ENCODE peak calls at places on chromosomes 12 and 14, in eight cellular contexts. Z is mucosa of descending colon; V is CD8-positive, alpha-beta T cell; P is fibroblast of lung; T is ovary; N is aorta; R is lung; Q is endothelial cell of umbilical vein. W is an unnamed sample. For H3K4me1 and H3K9me3, the result is how much of the 10 kb centered on the place peaks cover.

GRCh38 chr12:98198261-98198982 is 317.0 kb upstream of the TMPO start:
- DNase-seq in P (peak), Z (no peak), T (no peak), R (no peak), Q (no peak), N (no peak), V (no peak), W (no peak)

GRCh38 chr12:82176016-82176415 is 182.2 kb downstream of the CCDC59 start:
- DNase-seq in Q (no peak), P (no peak), R (no peak), T (no peak), Z (no peak), V (no peak), N (no peak), W (no peak)

GRCh38 chr12:64701283-64701682 is 57.9 kb downstream of the GNS start:
- DNase-seq in P (no peak), N (no peak), T (no peak), V (no peak), Z (no peak), Q (peak), R (no peak), W (no peak)

GRCh38 chr14:34781242-34781641 is 66.8 kb upstream of the CFL2 start:
- DNase-seq in Q (peak), N (peak), Z (no peak), V (no peak), T (no peak), R (no peak), P (peak), W (no peak)

GRCh38 chr12:80262372-80263170 is 163.2 kb downstream of the OTOGL start:
- DNase-seq in T (no peak), N (no peak), R (no peak), Z (no peak), P (peak), V (no peak), Q (no peak), W (no peak)

GRCh38 chr14:99412122-99413061 is 68.3 kb downstream of the SETD3 start:
- DNase-seq in Q (no peak), V (no peak), N (no peak), R (no peak), Z (no peak), P (peak), T (no peak), W (no peak)

GRCh38 chr12:83979785-83980184 is 932.8 kb downstream of the SLC6A15 start:
- DNase-seq in Q (no peak), Z (no peak), N (no peak), V (no peak), P (no peak), R (no peak), T (no peak), W (no peak)

GRCh38 chr12:96677363-96677762 is 188.0 kb downstream of the CFAP54 start:
- DNase-seq in Q (no peak), V (no peak), N (no peak), P (no peak), T (no peak), R (no peak), Z (no peak), W (no peak)

GRCh38 chr12:43402431-43402830 is 149.6 kb downstream of the ADAMTS20 start:
- DNase-seq in P (no peak), V (no peak), Q (no peak), T (no peak), R (no peak), N (no peak), Z (no peak), W (no peak)

GRCh38 chr14:100832311-100832960 is 6.5 kb downstream of the MEG3 start:
- DNase-seq in Q (no peak), V (no peak), N (no peak), P (no peak), R (no peak), Z (no peak), T (no peak), W (no peak)

GRCh38 chr14:104085032-104085888 is at the start of gene ASPG:
- DNase-seq in Z (peak), T (peak), P (no peak), N (peak), R (no peak), V (no peak), Q (no peak), W (no peak)

GRCh38 chr14:63308723-63309317 is 9.9 kb downstream of the GPHB5 start:
- DNase-seq in V (peak), Z (no peak), P (peak), T (no peak), R (no peak), N (no peak), Q (peak), W (no peak)

GRCh38 chr14:94394594-94395305 is 6.3 kb upstream of the SERPINA1 start:
- DNase-seq in N (peak), R (peak), P (peak), Z (peak), Q (no peak), T (no peak), V (no peak), W (peak)
- H3K4me1 ChIP-seq in N (under half), R (under half), P (under half), Z (under half), Q (under half), T (under half), V (under half), W (under half)

DNA sequence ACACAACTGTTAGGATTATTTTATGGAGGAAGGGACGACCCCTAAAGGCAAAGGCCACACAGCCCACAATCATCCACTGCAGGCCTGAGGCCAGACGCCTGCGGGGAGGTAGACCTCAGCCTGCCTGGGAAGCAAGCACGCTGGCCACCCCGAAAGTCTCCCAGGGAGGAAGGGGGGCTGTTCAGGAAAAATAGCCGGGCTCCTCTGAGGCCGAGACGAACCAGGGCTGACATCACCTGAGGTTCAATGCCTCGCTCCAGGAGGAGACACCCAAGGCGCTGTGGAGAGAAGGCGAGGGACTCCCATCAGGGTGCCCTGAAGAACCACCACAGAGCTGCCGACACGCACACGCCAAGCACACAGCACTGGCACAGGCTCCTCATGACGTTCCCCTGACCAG is 127.4 kb downstream of the PIWIL1 start:
- DNase-seq in T (no peak), Q (no peak), V (no peak), N (no peak), Z (peak), R (no peak), P (no peak), W (no peak)
- H3K9me3 ChIP-seq in T (under half), Q (under half), V (under half), N (under half), Z (under half), R (under half), P (under half), W (under half)

GRCh38 chr12:105343836-105344235 is 13.3 kb downstream of the C12orf75 start:
- DNase-seq in V (no peak), R (no peak), N (no peak), Z (no peak), P (no peak), Q (no peak), T (no peak), W (no peak)
- H3K4me1 ChIP-seq in V (under half), R (under half), N (under half), Z (under half), P (under half), Q (under half), T (under half), W (under half)

DNA sequence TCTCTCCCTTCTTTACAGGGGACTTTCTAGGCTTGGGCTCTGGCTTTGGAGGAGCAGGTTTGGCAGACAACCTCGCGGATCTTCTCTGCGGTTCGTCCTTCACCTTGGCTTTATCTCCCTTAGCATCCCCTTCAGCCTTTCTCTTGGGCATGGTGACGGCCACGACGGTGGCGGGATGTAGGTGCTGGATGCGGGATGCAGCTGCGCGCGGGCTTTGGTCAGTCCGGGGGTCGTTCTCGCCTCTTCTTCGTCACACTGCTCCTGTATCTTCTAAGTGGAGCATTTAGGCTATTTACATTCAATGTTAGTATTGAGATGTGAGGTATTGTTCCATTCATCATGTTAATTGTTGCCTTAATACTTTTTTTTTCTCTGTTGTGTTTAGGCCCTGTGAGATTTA is 217.2 kb upstream of the STXBP6 start:
- DNase-seq in Z (no peak), V (no peak), Q (no peak), N (no peak), P (no peak), R (no peak), T (no peak), W (no peak)
- H3K9me3 ChIP-seq in Z (under half), V (under half), Q (under half), N (under half), P (under half), R (under half), T (under half), W (under half)

DNA sequence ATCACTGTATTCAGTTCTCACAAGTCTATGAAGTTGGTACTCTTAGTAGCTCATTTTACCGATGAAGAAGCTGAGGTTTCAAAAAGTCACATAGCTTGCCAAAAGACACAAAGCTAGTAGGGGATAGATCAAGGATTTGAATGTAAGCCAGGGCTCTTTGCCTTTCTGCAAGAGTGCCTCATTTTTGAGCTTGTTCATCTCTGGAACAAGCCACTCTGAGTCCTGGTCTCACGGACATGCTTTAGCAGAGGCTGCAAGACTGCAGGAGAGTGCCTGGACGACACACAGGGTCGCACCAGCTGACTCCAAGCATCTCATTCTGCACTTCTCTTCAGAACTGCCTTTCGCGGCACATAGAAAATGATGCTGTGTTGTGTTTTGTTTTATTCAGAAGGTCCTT is 3.7 kb downstream of the NUAK1 start:
- DNase-seq in T (no peak), N (no peak), V (no peak), Z (no peak), R (no peak), Q (no peak), P (peak), W (no peak)
- H3K4me1 ChIP-seq in T (under half), N (under half), V (under half), Z (under half), R (under half), Q (half or more), P (under half), W (under half)

GRCh38 chr12:31478425-31478824 is 112.5 kb downstream of the DENND5B start:
- DNase-seq in N (no peak), P (no peak), Z (no peak), Q (no peak), R (no peak), T (no peak), V (no peak), W (no peak)

GRCh38 chr12:31477669-31478068 is 113.3 kb downstream of the DENND5B start:
- DNase-seq in Z (no peak), R (no peak), V (no peak), Q (no peak), P (no peak), N (no peak), T (no peak), W (no peak)

GRCh38 chr12:31476437-31476836 is 114.5 kb downstream of the DENND5B start:
- DNase-seq in T (no peak), Z (no peak), Q (no peak), R (no peak), N (no peak), P (no peak), V (no peak), W (no peak)

GRCh38 chr12:31471823-31472222 is 119.1 kb downstream of the DENND5B start:
- DNase-seq in N (no peak), R (no peak), Q (no peak), P (peak), Z (no peak), T (no peak), V (no peak), W (no peak)

DNA sequence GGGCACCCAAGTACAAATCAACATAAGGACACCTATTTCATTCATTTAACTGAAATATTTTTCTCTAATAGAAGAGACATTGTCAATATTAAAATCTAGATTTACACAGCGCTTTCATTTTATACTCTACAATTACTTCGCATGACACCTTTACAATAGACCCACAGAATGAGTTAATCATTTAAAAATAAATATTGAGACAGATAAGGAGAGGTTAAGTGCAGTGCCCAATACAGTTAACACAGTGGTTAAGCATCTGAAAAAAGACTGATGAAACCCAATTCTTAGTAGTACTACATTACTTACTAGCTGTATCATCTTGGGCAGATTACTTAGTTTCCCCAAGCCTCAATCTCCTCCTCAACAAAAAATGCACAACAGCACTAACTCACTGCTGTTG is 116.2 kb downstream of the DENND5B start:
- DNase-seq in T (no peak), N (no peak), Q (no peak), R (no peak), P (peak), V (no peak), Z (no peak), W (no peak)
- H3K9me3 ChIP-seq in T (under half), N (under half), Q (under half), R (under half), P (under half), V (under half), Z (under half), W (under half)

GRCh38 chr14:33323979-33324378 is 385.3 kb downstream of the NPAS3 start:
- DNase-seq in R (no peak), Q (no peak), V (no peak), Z (no peak), T (no peak), N (no peak), P (no peak), W (no peak)
- H3K4me1 ChIP-seq in R (under half), Q (under half), V (under half), Z (under half), T (under half), N (under half), P (under half), W (under half)

DNA sequence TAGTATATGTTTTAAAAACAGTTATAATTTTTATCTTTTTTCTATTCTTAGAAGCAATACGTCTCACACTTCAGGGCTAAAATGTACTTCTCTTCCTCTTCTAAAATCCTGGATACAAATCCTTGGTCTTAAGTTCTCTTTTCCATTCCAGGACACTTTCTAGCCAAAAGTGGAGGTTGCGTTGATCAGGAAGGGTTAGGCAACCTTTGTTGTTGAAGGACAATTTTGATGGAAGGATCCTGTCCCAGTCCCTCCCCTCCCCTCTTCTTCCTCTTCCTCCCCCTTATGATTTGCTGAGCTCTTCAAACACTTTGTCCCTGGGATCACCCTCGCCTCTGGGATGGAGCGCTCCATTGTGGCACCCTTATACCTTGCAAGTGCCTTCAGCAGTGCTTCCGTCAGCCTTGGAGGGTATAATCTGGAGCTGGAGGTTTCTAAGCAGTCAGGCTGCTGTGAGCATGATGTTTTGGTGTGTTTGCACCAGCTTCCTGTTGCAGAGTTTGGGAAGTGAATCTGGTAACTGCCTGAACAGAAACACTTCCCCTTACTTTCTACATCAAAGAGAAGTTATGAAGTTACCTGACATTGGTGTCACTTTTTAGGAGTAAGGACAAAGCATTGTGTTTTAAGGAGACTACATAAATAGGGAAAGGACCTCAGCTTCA is 87.4 kb upstream of the SLC38A2 start:
- DNase-seq in T (peak), Z (no peak), R (no peak), N (no peak), Q (no peak), P (no peak), V (peak), W (no peak)
- H3K9me3 ChIP-seq in T (under half), Z (under half), R (under half), N (under half), Q (under half), P (under half), V (under half), W (under half)

DNA sequence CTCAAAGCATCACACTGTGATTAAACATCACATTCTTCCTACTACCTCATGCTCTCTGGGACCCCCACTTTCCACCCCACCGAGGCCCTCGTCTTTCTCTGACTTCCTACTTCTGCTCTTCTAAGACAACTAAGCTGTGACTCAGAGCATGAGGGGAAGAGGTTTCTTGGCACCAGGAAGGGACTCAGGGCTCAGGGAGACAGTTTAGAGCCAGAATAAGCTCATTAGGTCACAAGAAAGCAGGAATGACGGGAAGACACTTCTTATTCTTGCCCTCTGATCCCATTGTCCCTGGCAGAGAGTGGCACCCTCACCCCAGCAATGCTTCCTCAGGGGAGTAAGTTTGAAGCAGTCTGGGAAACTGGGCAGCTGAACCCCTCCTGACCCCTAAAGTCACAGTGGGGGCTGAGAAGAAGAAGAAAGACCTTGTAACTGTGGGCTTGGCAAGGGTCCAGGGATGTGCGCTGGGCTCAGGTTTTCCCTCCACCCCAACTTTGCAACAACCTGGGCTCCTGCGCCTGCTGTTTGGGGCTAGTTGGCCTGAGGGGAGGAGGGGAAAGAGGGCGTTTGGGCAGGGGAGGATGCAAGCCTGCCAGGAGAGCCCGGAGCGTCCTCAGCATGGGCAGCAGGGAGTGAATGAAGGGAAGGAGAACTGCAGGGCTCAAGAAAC is 64.6 kb upstream of the ACTN1 start:
- DNase-seq in R (no peak), P (peak), Z (no peak), N (peak), V (no peak), Q (peak), T (peak), W (no peak)
- H3K4me1 ChIP-seq in R (under half), P (under half), Z (under half), N (under half), V (under half), Q (half or more), T (under half), W (under half)

DNA sequence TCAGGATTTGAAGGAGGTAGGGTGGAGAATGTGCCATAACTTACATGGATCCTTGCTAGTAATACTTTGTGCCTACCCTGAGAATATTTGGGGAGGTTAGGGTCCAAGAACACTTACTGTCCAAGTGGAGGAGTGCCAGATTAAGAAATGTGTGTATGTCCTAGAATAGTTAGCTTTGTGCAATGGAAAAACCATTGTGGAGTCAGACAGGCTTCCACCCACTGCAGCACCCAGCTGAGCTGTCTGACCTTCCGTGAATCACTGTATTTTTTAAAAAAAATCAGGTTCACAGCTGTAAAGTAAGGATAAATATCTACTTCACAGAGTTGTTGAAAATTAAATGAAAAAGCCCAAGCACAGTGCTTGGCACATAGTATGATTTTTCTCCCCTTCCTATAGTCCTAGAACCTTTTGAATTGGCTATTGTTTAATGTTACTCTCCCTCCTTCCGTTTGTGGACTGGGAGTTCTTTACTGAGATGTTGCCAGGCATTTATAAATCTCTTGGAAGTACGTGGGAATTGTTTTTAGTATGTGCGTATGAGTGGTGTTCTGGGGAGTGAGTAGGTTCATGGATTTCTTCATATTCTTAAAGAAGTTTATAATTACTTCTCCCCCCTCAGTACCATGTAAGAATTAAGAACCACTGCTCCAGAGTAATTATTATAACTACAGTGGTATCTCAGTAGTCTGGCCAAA is 9.2 kb downstream of the RAB21 start:
- DNase-seq in N (no peak), V (no peak), Z (no peak), P (peak), Q (no peak), T (no peak), R (no peak), W (no peak)
- H3K9me3 ChIP-seq in N (under half), V (under half), Z (under half), P (under half), Q (under half), T (under half), R (under half), W (under half)